ENCODE peak calls at places on chromosomes 7 and 10, in seven cellular contexts. S is mesendoderm, E is IMR-90, R is H9, Q is trophoblast cell, Z is mesenchymal stem cell, I is H1. P is an unnamed sample.

GRCh38 chr10:3996697-3997096 is 211.7 kb upstream of the KLF6 start:
- DNase-seq in Q (no peak), I (no peak), R (no peak), S (no peak), E (no peak), Z (no peak), P (no peak)

GRCh38 chr10:119305860-119306513 is 98.6 kb downstream of the GRK5 start:
- DNase-seq in Q (peak), E (peak), S (peak), Z (peak), R (no peak), I (no peak), P (no peak)

GRCh38 chr10:123443924-123444323 is 222.2 kb upstream of the GPR26 start:
- DNase-seq in R (no peak), Q (no peak), I (no peak), Z (no peak), E (no peak), S (no peak), P (no peak)

GRCh38 chr7:36887969-36888368 is 163.7 kb upstream of the AOAH start:
- DNase-seq in R (no peak), E (no peak), Q (no peak), Z (no peak), S (no peak), I (no peak), P (no peak)

GRCh38 chr10:106836923-106837322 is 327.6 kb downstream of the SORCS1 start:
- DNase-seq in E (no peak), Z (no peak), I (no peak), S (no peak), R (no peak), Q (no peak), P (no peak)

GRCh38 chr7:69684955-69685631 is 86.8 kb downstream of the AUTS2 start:
- DNase-seq in Q (no peak), I (no peak), E (no peak), Z (no peak), S (peak), R (no peak), P (no peak)

GRCh38 chr10:35089641-35090161 is 440 bp downstream of the CUL2 start:
- DNase-seq in Q (no peak), Z (peak), S (peak), I (no peak), R (no peak), E (peak), P (no peak)

GRCh38 chr10:128864554-128865300 is 602.3 kb upstream of the MGMT start:
- DNase-seq in Q (no peak), Z (no peak), S (no peak), E (no peak), I (no peak), R (no peak), P (no peak)

DNA sequence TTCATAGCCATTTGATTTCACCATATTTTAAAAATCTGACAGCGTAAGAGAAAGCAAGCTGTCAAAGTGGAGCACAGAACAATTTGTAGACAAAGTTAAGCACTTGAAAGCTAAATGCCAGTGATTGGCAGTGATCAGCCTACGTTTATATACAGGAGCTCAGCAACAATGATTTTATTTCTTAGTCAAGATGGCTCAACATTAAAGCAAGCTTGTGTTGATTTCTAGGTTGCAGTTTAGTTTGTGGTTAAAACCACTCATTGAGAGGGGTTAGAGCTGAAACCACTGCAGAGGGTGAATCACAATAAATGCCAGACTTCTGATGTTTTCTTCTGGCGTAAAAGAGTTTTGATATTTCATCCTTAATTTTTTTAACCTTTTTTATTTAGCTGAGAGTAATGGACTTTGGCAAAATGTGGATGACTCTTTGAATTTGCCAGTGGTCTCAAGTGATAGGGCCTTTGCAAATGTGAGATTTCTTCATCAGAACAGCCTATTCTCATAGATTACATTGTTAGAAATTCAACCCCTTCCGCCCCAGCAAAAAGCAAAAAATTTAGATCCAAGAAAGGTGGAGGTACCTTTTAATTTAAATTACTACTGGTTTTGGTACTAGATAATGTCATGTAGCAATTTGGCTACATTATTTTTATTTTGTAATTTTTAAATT is 73.8 kb downstream of the SHOC2 start:
- DNase-seq in Q (no peak), R (no peak), E (peak), Z (peak), I (no peak), S (no peak), P (no peak)
- H3K9ac ChIP-seq in Q (no peak), R (no peak), E (no peak), Z (peak), I (no peak), S (no peak), P (no peak)

DNA sequence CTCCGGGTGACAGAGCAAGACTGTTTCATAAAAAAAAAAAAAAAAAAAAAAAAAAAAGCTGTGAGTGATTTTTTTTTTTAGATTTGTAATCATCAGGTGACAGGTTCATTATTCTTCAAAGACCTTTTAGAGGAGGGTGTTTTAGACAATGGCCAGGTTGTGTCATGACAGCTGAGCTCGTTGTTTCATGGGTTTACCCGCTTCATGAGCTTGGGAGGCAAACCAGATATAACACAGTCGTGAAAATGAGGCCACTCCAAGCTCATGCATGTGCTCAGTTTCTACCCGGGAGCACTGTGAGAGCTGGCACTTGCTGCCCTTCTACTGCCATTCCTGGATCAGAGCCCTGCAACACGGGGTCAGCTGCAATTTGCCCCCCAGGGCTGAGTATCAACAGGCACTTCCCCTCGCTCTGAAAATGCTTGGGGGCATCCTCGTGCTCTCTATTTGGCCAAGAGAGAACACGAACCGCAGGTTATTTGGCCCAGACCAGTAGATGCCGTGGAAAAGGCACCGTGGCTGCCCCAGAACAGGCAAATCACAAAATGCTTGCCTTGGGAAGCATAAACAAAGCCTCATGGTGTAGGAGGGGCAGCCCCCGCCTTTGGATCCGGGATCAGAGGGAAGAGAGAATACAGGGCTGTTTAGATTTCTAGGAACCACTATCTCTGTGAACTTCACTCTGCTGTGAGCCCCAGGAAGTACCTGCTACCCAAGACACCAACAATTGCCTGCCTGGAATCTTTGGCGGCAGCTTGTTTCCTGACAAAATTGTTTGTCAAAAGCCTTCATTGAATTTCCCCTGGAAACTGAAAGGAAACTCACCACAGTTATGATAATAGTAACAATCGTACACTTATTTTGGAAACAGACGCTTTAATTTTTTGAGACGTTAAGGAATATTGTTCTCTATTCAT is 371.0 kb downstream of the FRMD4A start:
- DNase-seq in S (no peak), E (no peak), I (no peak), Q (no peak), R (no peak), Z (no peak), P (no peak)
- H3K18ac ChIP-seq in S (no peak), E (peak), I (no peak), Q (no peak), R (no peak), Z (peak), P (peak)

GRCh38 chr7:117135553-117135891 is 182.2 kb downstream of the ST7 start:
- DNase-seq in Q (no peak), Z (no peak), I (no peak), E (no peak), S (no peak), R (no peak), P (no peak)
- H3K9ac ChIP-seq in Q (no peak), Z (no peak), I (no peak), E (no peak), S (no peak), R (no peak), P (no peak)

DNA sequence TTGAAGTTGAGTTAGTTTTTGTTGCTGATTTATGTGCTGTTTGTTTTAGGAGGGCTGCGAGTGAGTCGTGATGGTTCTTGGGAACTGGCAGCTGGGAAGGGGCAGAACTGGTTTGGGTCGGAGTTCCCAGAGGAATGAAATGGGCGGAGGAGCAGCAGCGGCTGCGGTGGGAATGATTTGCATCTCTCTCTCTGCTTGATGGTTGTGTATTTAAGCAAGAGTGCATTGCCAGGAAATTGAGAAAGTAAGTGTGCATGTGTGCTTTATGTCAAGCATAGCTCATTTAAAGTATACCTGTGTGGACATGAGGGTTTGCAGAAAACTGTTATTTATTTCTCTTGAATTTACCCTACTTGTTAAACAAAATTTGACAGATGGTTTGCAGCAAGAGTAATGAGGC is 81.1 kb downstream of the LRMDA start:
- DNase-seq in Z (peak), Q (no peak), S (peak), I (no peak), R (peak), E (no peak), P (no peak)
- H3K18ac ChIP-seq in Z (no peak), Q (no peak), S (no peak), I (no peak), R (no peak), E (no peak), P (no peak)